ENCODE peak calls at places on chromosomes 13 and 19, in ten cellular contexts. C is mesothelial cell of epicardium; P is omental fat pad; X is AG09319; Y is T-helper 1 cell; D is EL; B is HT-29; Q is stimulated activated CD8-positive, alpha-beta memory T cell treated with anti-CD3 and anti-CD28 coated beads, Interleukin-7, amount 100 ng/mL, for 1 hour; J is NCI-H2081; I is GM04503. N is an unnamed sample.
A peak's percentile ranks its signal among the peaks of the same experiment; 100 is the strongest.

GRCh38 chr13:108082481-108082880 is 132.9 kb downstream of the LIG4 start:
- DNase-seq in C (no peak), D (no peak), B (no peak), X (no peak), Q (no peak), Y (no peak), I (no peak), P (no peak), J (no peak), N (no peak)

GRCh38 chr13:94412870-94413269 is 66.6 kb downstream of the DCT start:
- DNase-seq in J (no peak), B (no peak), D (no peak), Y (no peak), I (no peak), X (no peak), P (no peak), Q (no peak), C (no peak), N (no peak)

GRCh38 chr19:17512574-17512939 is 1.1 kb downstream of the PGLS start:
- DNase-seq in C (no peak), Y (no peak), I (no peak), P (no peak), J (no peak), B (no peak), X (no peak), Q (no peak), D (no peak), N (no peak)

GRCh38 chr13:109652536-109652935 is 133.8 kb downstream of the IRS2 start:
- DNase-seq in J (no peak), D (no peak), B (no peak), Y (no peak), I (no peak), C (no peak), P (no peak), Q (no peak), X (no peak), N (no peak)

GRCh38 chr19:8512115-8512967 is 1.6 kb downstream of the ZNF414 start:
- DNase-seq in P (no peak), Q (no peak), J (no peak), I (no peak), C (no peak), X (no peak), B (peak; percentile 20), Y (no peak), D (peak; percentile 26), N (no peak)

GRCh38 chr19:55836340-55836739 is at the start of gene NLRP4:
- DNase-seq in B (no peak), C (no peak), Y (no peak), X (no peak), P (no peak), I (no peak), D (no peak), Q (no peak), J (no peak), N (no peak)

GRCh38 chr19:10764340-10764894 is 46.5 kb downstream of the DNM2 start:
- DNase-seq in X (no peak), C (no peak), Q (no peak), Y (no peak), J (no peak), P (no peak), I (no peak), B (peak; percentile 91), D (no peak), N (no peak)

GRCh38 chr13:111217661-111218060 is 102.6 kb downstream of the ARHGEF7 start:
- DNase-seq in B (no peak), Y (no peak), C (no peak), P (no peak), I (no peak), Q (no peak), D (no peak), X (no peak), J (no peak), N (no peak)

GRCh38 chr19:48543121-48543710 is 8.8 kb upstream of the SULT2B1 start:
- DNase-seq in J (no peak), B (peak; percentile 100), Y (no peak), I (no peak), D (peak; percentile 87), X (no peak), Q (no peak), P (no peak), C (no peak), N (no peak)

GRCh38 chr13:113650275-113650674 is 7.7 kb downstream of the ATP4B start:
- DNase-seq in I (no peak), Y (no peak), J (no peak), C (peak; percentile 7), B (no peak), X (no peak), Q (no peak), P (no peak), D (no peak), N (no peak)

GRCh38 chr13:49371943-49372636 is 71.8 kb downstream of the CAB39L start:
- DNase-seq in Q (no peak), I (no peak), C (no peak), B (peak; percentile 93), Y (no peak), D (no peak), X (no peak), P (no peak), J (no peak), N (no peak)

GRCh38 chr13:40207110-40207478 is 459.3 kb downstream of the FOXO1 start:
- DNase-seq in I (no peak), J (no peak), Q (no peak), C (no peak), D (no peak), X (no peak), Y (no peak), P (no peak), B (no peak), N (no peak)

GRCh38 chr13:30759748-30760147 is 24.4 kb downstream of the ALOX5AP start:
- DNase-seq in Y (no peak), X (no peak), I (no peak), B (no peak), J (no peak), Q (no peak), P (no peak), C (no peak), D (peak; percentile 32), N (no peak)

GRCh38 chr19:34217952-34218817 is 36.2 kb upstream of the GARRE1 start:
- DNase-seq in B (peak; percentile 93), D (peak; percentile 96), C (no peak), J (peak; percentile 90), X (peak; percentile 82), P (no peak), Y (peak; percentile 27), Q (peak; percentile 19), I (peak; percentile 96), N (no peak)

GRCh38 chr19:1590641-1591397 is 1.8 kb downstream of the MBD3 start:
- DNase-seq in Y (no peak), I (no peak), J (no peak), C (no peak), X (no peak), P (no peak), D (peak; percentile 30), Q (no peak), B (peak; percentile 17), N (no peak)

GRCh38 chr13:113421673-113422270 is 31.5 kb downstream of the ADPRHL1 start:
- DNase-seq in X (peak; percentile 31), P (no peak), B (no peak), J (no peak), I (no peak), C (no peak), Q (no peak), D (no peak), Y (no peak), N (no peak)

N was measured in cerebellar nuclear complex.